ENCODE peak calls at places on chromosomes 6 and 20, in eight cellular contexts. J is epithelial cell of esophagus, V is GM12865, M is astrocyte, S is Peyer's patch, Z is cardiac fibroblast, L is lower leg skin, F is heart right ventricle. U is an unnamed sample.

GRCh38 chr20:49821381-49821780 is 8.8 kb downstream of the SLC9A8 start:
- DNase-seq in J (no peak), V (no peak), M (no peak), S (no peak), Z (no peak), L (no peak), F (no peak), U (no peak)

GRCh38 chr6:24228681-24229255 is 102.8 kb downstream of the NRSN1 start:
- DNase-seq in J (no peak), V (peak), M (peak), S (no peak), Z (peak), L (no peak), F (no peak), U (no peak)

GRCh38 chr20:391041-391711 is 10.6 kb downstream of the TRIB3 start:
- DNase-seq in J (no peak), V (no peak), M (no peak), S (no peak), Z (no peak), L (no peak), F (no peak), U (no peak)

GRCh38 chr6:40176117-40176516 is 241.9 kb upstream of the MOCS1 start:
- DNase-seq in J (no peak), V (no peak), M (no peak), S (no peak), Z (no peak), L (no peak), F (no peak), U (no peak)

GRCh38 chr20:29790510-29790909 is 1467.0 kb upstream of the DEFB115 start:
- DNase-seq in J (no peak), V (no peak), M (no peak), S (no peak), Z (no peak), L (no peak), F (no peak), U (no peak)

GRCh38 chr6:46749731-46750130 is 3.0 kb downstream of the ANKRD66 start:
- DNase-seq in J (no peak), V (no peak), M (no peak), S (no peak), Z (no peak), L (no peak), F (no peak), U (no peak)

GRCh38 chr6:111781055-111781708 is 92.1 kb downstream of the FYN start:
- DNase-seq in J (peak), V (no peak), M (no peak), S (no peak), Z (peak), L (no peak), F (no peak), U (no peak)

GRCh38 chr20:63708301-63709148 is 686 bp downstream of the ZGPAT start:
- DNase-seq in J (peak), V (peak), M (no peak), S (peak), Z (no peak), L (no peak), F (no peak), U (no peak)

GRCh38 chr6:56957856-56958255 is 2.9 kb downstream of the BEND6 start:
- DNase-seq in J (no peak), V (no peak), M (no peak), S (no peak), Z (no peak), L (no peak), F (no peak), U (no peak)

GRCh38 chr20:40511478-40511877 is 177.6 kb downstream of the MAFB start:
- DNase-seq in J (peak), V (no peak), M (peak), S (peak), Z (peak), L (peak), F (no peak), U (no peak)

GRCh38 chr6:155089746-155090145 is 94.6 kb downstream of the TIAM2 start:
- DNase-seq in J (no peak), V (no peak), M (no peak), S (no peak), Z (no peak), L (no peak), F (no peak), U (no peak)

GRCh38 chr6:32517654-32518445 is 12.2 kb downstream of the HLA-DRB5 start:
- DNase-seq in J (no peak), V (no peak), M (no peak), S (no peak), Z (no peak), L (no peak), F (no peak), U (no peak)

GRCh38 chr6:4359108-4359710 is 223.8 kb upstream of the ECI2 start:
- DNase-seq in J (peak), V (no peak), M (no peak), S (no peak), Z (peak), L (no peak), F (peak), U (no peak)

GRCh38 chr6:83198486-83199172 is 5.5 kb downstream of the RWDD2A start:
- DNase-seq in J (peak), V (no peak), M (peak), S (no peak), Z (peak), L (no peak), F (no peak), U (no peak)

GRCh38 chr20:36881888-36882287 is 6.0 kb downstream of the TLDC2 start:
- DNase-seq in J (peak), V (no peak), M (no peak), S (peak), Z (no peak), L (no peak), F (no peak), U (no peak)

GRCh38 chr6:11432713-11433450 is 104.7 kb upstream of the TMEM170B start:
- DNase-seq in J (peak), V (peak), M (peak), S (no peak), Z (peak), L (no peak), F (no peak), U (no peak)

GRCh38 chr6:151675746-151676459 is 131.6 kb upstream of the ESR1 start:
- DNase-seq in J (peak), V (peak), M (no peak), S (peak), Z (peak), L (no peak), F (no peak), U (peak)

GRCh38 chr20:23445596-23446217 is 6.2 kb downstream of the CSTL1 start:
- DNase-seq in J (peak), V (no peak), M (peak), S (no peak), Z (peak), L (no peak), F (no peak), U (no peak)

GRCh38 chr6:152380351-152380767 is 256.8 kb downstream of the SYNE1 start:
- DNase-seq in J (peak), V (no peak), M (peak), S (no peak), Z (peak), L (no peak), F (no peak), U (no peak)

GRCh38 chr6:146898069-146898887 is 299.5 kb downstream of the ADGB start:
- DNase-seq in J (no peak), V (no peak), M (no peak), S (no peak), Z (no peak), L (no peak), F (no peak), U (no peak)

GRCh38 chr6:45555981-45556771 is 178.4 kb upstream of the SUPT3H start:
- DNase-seq in J (no peak), V (no peak), M (peak), S (no peak), Z (peak), L (no peak), F (no peak), U (no peak)

GRCh38 chr6:37160922-37161778 is 8.8 kb upstream of the PIM1 start:
- DNase-seq in J (no peak), V (peak), M (peak), S (no peak), Z (peak), L (no peak), F (no peak), U (no peak)

GRCh38 chr6:106608080-106608668 is 21.1 kb downstream of the RTN4IP1 start:
- DNase-seq in J (peak), V (peak), M (peak), S (no peak), Z (peak), L (no peak), F (no peak), U (no peak)

GRCh38 chr6:97563529-97563928 is 280.5 kb upstream of the MMS22L start:
- DNase-seq in J (no peak), V (no peak), M (no peak), S (no peak), Z (no peak), L (no peak), F (no peak), U (no peak)

GRCh38 chr6:39377530-39377929 is 55.0 kb upstream of the KCNK16 start:
- DNase-seq in J (peak), V (peak), M (peak), S (peak), Z (peak), L (peak), F (peak), U (peak)

GRCh38 chr6:41599015-41599835 is 39.0 kb upstream of the MDFI start:
- DNase-seq in J (no peak), V (no peak), M (no peak), S (no peak), Z (no peak), L (no peak), F (no peak), U (no peak)

DNA sequence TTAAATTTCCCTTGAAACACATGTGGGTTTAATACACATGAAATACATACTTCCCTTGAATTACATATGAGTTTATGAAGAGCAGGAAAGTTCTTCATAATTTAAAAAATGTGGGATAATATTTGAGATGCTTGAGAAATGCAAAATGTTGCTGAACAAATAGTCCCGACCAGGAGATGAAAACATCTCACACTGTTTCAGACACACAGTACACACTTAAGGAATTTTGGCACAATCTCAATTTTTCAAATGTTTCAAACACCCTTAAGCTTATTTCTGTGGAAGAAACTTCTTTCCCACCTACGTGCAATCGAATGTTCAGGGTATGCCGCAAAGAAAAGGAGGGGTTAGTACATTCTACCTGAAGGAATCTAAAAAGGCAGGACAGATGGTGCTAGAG is 38.6 kb upstream of the EIF2S2 start:
- DNase-seq in J (no peak), V (no peak), M (no peak), S (no peak), Z (no peak), L (no peak), F (no peak), U (no peak)
- TF ChIP-seq CTCF in J (no peak), V (no peak), M (no peak), S (no peak), Z (no peak), L (no peak), F (no peak), U (no peak)

DNA sequence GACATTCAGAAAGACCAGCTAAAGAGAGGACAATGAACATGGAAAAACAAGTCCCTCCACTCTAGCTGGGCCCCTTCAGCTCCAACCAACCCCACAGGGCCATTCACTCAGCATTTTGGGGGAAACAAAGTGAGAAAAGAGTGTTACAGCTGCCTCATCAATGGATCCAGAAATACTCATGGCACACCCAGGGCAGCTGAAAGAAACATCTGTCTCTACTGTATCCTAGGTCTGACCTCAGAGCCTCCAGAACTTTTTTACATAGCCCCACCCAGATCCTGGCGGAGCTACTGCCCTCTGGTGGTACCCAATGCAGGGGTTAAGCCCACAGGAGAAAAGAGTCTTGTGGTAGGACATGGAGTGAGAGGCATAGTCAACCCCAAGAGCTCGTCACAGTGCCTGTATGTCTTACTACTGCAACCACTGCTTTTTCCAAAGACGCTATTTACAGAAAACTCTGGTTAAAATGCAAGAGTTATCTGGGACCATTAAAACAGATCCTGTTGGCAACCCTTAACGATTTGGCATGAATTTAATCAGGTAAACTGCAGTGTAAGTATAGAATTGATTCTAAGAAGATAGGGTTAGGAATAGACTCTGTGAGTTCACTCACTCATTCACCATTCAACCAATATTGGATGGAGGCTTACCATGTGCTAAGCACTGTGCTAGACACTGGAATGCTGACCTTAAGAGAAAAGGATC is 37.4 kb upstream of the FAM83C start:
- DNase-seq in J (peak), V (peak), M (no peak), S (peak), Z (peak), L (peak), F (no peak), U (no peak)
- TF ChIP-seq CTCF in J (peak), V (peak), M (peak), S (peak), Z (peak), L (no peak), F (peak), U (peak)

GRCh38 chr6:127539292-127539691 is 20.2 kb upstream of the MTCL3 start:
- DNase-seq in J (peak), V (no peak), M (peak), S (no peak), Z (peak), L (no peak), F (no peak), U (no peak)
- TF ChIP-seq CTCF in J (peak), V (no peak), M (peak), S (peak), Z (peak), L (no peak), F (peak), U (peak)

DNA sequence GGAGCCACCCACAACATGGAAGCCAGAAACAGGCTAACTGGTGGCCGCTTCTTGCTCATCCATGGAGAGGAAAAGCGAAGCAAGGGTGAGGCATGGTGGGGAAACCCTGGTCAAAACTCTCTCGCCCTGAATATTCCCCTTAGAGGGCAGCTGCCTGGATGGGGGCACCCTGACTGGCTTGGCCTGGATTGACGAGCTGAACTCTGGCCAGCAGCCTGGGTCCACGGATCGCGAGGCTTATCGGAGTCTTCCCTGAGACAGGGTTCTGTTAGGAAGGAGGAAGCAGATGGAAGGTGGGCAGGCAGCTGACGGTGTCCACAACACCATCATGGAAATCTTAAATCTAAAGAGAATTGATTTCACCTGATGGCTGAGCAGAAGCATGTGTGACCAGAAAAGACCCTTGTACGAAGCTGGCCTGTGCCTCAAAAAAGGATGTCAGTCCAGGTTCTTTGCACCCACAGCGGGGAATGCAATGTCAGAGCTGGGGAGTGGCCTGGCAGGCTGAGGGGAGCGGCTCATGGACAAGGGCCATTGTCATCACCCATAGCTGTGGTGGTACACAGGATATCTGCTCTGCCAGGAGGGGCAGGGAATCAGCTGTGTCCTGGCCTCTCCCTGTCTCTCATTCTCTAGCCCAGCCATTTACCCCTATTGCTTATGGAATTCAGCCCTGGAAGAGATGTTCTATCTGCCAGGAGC is 109.4 kb upstream of the SNX9 start:
- DNase-seq in J (no peak), V (no peak), M (no peak), S (no peak), Z (no peak), L (no peak), F (no peak), U (no peak)
- TF ChIP-seq CTCF in J (no peak), V (no peak), M (no peak), S (no peak), Z (no peak), L (no peak), F (no peak), U (no peak)

DNA sequence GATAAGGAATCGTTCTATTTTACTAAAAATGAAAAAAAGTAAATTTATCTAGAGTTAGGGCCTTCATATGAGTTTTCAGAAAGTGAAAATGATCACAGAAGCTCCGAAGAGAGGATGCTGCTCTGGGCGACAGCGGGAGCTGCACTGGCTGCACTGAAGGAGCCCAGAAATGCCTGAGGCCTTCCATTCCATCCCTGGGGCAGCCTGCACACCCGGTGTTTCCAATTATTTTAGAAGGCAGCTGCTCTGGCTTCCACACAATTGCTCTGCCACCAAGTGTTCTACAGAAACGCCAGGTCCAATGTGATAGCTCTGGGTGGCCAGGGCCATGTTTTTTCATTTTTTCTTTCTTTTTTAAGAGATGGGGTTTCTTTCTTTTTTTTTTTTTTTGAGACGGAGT is 3.6 kb downstream of the DTNBP1 start:
- DNase-seq in J (no peak), V (no peak), M (no peak), S (no peak), Z (no peak), L (no peak), F (no peak), U (no peak)
- TF ChIP-seq CTCF in J (no peak), V (no peak), M (no peak), S (no peak), Z (no peak), L (no peak), F (no peak), U (no peak)

U was measured in D721Med.